ENCODE peak calls at places on chromosomes 5 and 9, in four cellular contexts. U is K562, V is A549, F is HepG2. L is an unnamed sample.

GRCh38 chr9:130681769-130682489 is 11.7 kb upstream of the EXOSC2 start:
- DNase-seq in U (no peak), V (peak), F (no peak), L (no peak)

GRCh38 chr9:37452611-37453010 is 12.6 kb downstream of the ZBTB5 start:
- DNase-seq in U (no peak), V (no peak), F (no peak), L (no peak)

GRCh38 chr5:2276101-2276500 is 393.4 kb upstream of the IRX4 start:
- DNase-seq in U (no peak), V (no peak), F (no peak), L (no peak)

GRCh38 chr9:105357937-105358336 is 89.9 kb upstream of the FSD1L start:
- DNase-seq in U (no peak), V (no peak), F (no peak), L (peak)

GRCh38 chr9:87862536-87863268 is 20.0 kb upstream of the SPATA31E1 start:
- DNase-seq in U (no peak), V (peak), F (no peak), L (no peak)

GRCh38 chr5:14144586-14145355 is 1.6 kb downstream of the TRIO start:
- DNase-seq in U (peak), V (peak), F (no peak), L (peak)

GRCh38 chr9:125632321-125633115 is 74.5 kb downstream of the MAPKAP1 start:
- DNase-seq in U (peak), V (no peak), F (peak), L (peak)

GRCh38 chr5:77426670-77427069 is 65.4 kb downstream of the WDR41 start:
- DNase-seq in U (no peak), V (peak), F (peak), L (no peak)

GRCh38 chr5:17123785-17124184 is 93.6 kb upstream of the BASP1 start:
- DNase-seq in U (no peak), V (no peak), F (no peak), L (no peak)

GRCh38 chr9:35521708-35522107 is 31.8 kb downstream of the RUSC2 start:
- DNase-seq in U (no peak), V (peak), F (no peak), L (no peak)

GRCh38 chr9:35518212-35518917 is 28.5 kb downstream of the RUSC2 start:
- DNase-seq in U (no peak), V (peak), F (peak), L (no peak)

GRCh38 chr9:35518981-35519679 is 29.2 kb downstream of the RUSC2 start:
- DNase-seq in U (no peak), V (peak), F (no peak), L (no peak)

GRCh38 chr9:35520404-35520790 is 30.5 kb downstream of the RUSC2 start:
- DNase-seq in U (no peak), V (no peak), F (no peak), L (no peak)

GRCh38 chr9:35519697-35520403 is 29.9 kb downstream of the RUSC2 start:
- DNase-seq in U (no peak), V (no peak), F (no peak), L (no peak)
- H3K4me2 ChIP-seq in U (no peak), V (peak), F (no peak), L (no peak)

GRCh38 chr9:122226758-122227575 is 1.8 kb downstream of the LHX6 start:
- DNase-seq in U (no peak), V (no peak), F (no peak), L (no peak)

GRCh38 chr9:122227576-122227903 is 1.2 kb downstream of the LHX6 start:
- DNase-seq in U (no peak), V (no peak), F (no peak), L (no peak)

GRCh38 chr9:122225323-122226141 is 3.2 kb downstream of the LHX6 start:
- DNase-seq in U (no peak), V (no peak), F (no peak), L (no peak)

GRCh38 chr9:122228191-122228905 is 409 bp downstream of the LHX6 start:
- DNase-seq in U (no peak), V (no peak), F (no peak), L (no peak)

DNA sequence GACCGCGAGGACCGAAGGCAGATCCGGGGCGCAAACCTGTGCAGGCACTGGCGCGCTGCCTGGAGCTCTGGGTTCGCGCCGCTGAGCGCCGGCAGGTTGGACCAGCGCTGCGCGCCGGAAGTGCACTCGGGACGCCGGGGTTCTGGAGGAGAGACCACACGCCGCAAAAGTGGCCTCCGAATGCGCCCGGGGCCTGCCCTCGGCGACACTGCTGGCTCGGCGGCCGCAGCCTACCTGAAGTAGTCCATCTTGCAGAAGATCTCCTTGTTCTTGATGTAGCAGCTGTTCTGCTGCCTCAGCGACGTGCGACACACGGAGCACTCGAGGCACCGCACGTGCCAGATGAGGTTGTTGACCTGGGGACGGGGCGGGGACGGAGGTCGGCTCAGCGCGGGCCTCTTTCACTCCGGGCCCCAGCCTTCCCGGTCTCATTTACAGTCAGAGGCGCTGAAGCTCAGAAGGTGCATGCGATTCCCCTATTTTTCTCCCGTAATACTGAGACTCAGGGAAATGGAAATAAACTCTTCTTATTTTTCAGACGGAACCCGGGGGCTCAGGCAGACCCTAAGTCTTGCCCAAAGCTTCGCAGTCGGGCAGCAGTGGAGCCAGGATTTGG is 2.5 kb downstream of the LHX6 start:
- DNase-seq in U (no peak), V (no peak), F (no peak), L (no peak)
- TF ChIP-seq ESRRA in U (no peak), V (no peak), F (no peak), L (no peak)

GRCh38 chr5:133321833-133322420 is 270.1 kb downstream of the HSPA4 start:
- DNase-seq in U (no peak), V (no peak), F (no peak), L (peak)
- H3K4me2 ChIP-seq in U (no peak), V (no peak), F (no peak), L (peak)

GRCh38 chr5:31554552-31554951 is 22.5 kb downstream of the C5orf22 start:
- DNase-seq in U (no peak), V (no peak), F (no peak), L (no peak)
- TF ChIP-seq ESRRA in U (no peak), V (no peak), F (no peak), L (no peak)

DNA sequence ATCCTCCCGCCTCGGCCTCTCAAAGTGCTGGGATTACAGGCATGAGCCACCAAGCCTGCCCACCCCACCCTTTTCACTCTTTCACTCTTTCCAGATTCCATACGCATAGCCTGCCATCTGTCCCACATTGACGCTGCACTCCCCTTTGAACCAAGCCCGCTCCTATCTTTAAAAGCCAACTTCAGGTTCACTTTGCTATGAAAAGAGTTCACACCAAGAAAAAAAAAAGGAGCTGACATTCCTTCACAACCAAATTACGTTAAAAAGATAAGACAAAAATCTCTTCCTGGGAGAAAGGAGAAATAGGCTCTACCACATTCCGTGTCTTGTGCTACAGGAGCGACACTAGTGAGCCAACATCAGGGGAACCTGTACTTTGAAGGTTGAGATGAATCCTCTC is 41.5 kb downstream of the DMRT1 start:
- DNase-seq in U (no peak), V (no peak), F (no peak), L (no peak)
- H3K4me2 ChIP-seq in U (no peak), V (no peak), F (no peak), L (no peak)

DNA sequence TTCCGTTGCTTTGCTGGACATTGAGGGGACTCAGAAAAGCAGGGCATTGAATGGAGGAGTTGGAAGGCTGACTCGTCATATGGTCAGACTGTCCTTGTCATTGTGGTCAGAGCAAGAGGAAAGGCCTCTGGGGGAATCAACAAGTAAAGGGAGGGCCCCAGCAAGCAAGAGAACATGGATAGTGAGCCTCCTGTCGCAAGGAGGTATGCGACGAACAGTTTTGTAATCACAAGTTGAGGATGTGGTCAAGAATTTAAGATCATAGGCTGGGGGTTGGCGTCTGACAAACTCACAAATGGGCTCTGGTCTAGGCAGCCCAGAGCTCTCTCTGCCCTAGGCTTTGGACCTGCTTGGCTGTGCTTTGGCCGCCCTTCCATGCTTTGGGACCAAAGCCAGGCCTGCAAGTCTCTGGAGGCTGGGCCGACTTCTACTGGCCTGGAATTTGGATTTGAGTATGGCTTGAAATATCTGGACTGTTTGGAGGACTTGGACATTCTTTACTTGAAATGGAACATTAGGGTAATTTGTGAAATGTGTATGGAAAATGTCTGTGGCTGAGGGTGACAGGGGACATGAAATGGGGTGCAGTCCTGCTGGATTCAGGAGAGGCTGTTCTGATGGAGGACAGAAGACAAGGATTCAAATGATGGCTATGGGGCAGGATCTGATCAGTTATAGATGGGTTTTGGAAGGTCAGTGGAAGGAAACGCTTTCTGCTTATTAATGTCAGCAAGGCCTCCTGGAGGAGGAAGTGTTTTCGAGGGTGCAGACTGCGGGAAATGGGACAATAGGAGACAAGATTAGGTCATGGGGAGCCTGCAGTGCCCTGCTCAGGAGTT is 19.2 kb upstream of the NDST1 start:
- DNase-seq in U (peak), V (no peak), F (no peak), L (no peak)
- TF ChIP-seq ESRRA in U (peak), V (no peak), F (no peak), L (no peak)